ENCODE peak calls at places on chromosomes 16 and 17, in five cellular contexts. One of them, this sample, is unnamed.

GRCh38 chr16:88116121-88116900 is 165.1 kb downstream of the BANP start:
- DNase-seq in SK-N-SH: no peak
- DNase-seq in H1: no peak
- DNase-seq in GM12892: no peak
- DNase-seq in HepG2: no peak
- DNase-seq in this sample: no peak

GRCh38 chr17:13362341-13363122 is 239.2 kb downstream of the HS3ST3A1 start:
- DNase-seq in HepG2: no peak
- DNase-seq in H1: no peak
- DNase-seq in GM12892: no peak
- DNase-seq in SK-N-SH: no peak
- DNase-seq in this sample: no peak

GRCh38 chr17:50799582-50799981 is 32.3 kb upstream of the ANKRD40CL start:
- DNase-seq in H1: no peak
- DNase-seq in SK-N-SH: no peak
- DNase-seq in HepG2: no peak
- DNase-seq in GM12892: no peak
- DNase-seq in this sample: no peak

GRCh38 chr17:55830210-55830609 is 79.4 kb downstream of the PCTP start:
- DNase-seq in SK-N-SH: no peak
- DNase-seq in HepG2: no peak
- DNase-seq in H1: no peak
- DNase-seq in GM12892: no peak
- DNase-seq in this sample: no peak

GRCh38 chr17:71828182-71828596 is 292.6 kb upstream of the SOX9 start:
- DNase-seq in HepG2: no peak
- DNase-seq in SK-N-SH: peak
- DNase-seq in H1: peak
- DNase-seq in GM12892: no peak
- DNase-seq in this sample: no peak

GRCh38 chr16:57815987-57816745 is 13.9 kb upstream of the KIFC3 start:
- DNase-seq in H1: no peak
- DNase-seq in GM12892: no peak
- DNase-seq in SK-N-SH: peak
- DNase-seq in HepG2: no peak
- DNase-seq in this sample: no peak

GRCh38 chr17:73646409-73647305 is 2.4 kb upstream of the SDK2 start:
- DNase-seq in H1: no peak
- DNase-seq in GM12892: no peak
- DNase-seq in HepG2: peak
- DNase-seq in SK-N-SH: peak
- DNase-seq in this sample: no peak

GRCh38 chr16:81804134-81804610 is 25.1 kb downstream of the PLCG2 start:
- DNase-seq in SK-N-SH: no peak
- DNase-seq in H1: no peak
- DNase-seq in GM12892: no peak
- DNase-seq in HepG2: no peak
- DNase-seq in this sample: no peak

GRCh38 chr17:4808378-4808767 is 1.4 kb downstream of the PLD2 start:
- DNase-seq in HepG2: no peak
- DNase-seq in H1: no peak
- DNase-seq in SK-N-SH: no peak
- DNase-seq in GM12892: no peak
- DNase-seq in this sample: no peak

GRCh38 chr17:30939059-30939689 is 17.4 kb downstream of the ADAP2 start:
- DNase-seq in H1: no peak
- DNase-seq in HepG2: no peak
- DNase-seq in SK-N-SH: no peak
- DNase-seq in GM12892: peak
- DNase-seq in this sample: no peak

GRCh38 chr16:25036561-25036960 is 21.4 kb upstream of the ARHGAP17 start:
- DNase-seq in HepG2: no peak
- DNase-seq in SK-N-SH: no peak
- DNase-seq in H1: no peak
- DNase-seq in GM12892: no peak
- DNase-seq in this sample: no peak

GRCh38 chr17:50183439-50184001 is 17.7 kb downstream of the SGCA start:
- DNase-seq in HepG2: no peak
- DNase-seq in GM12892: no peak
- DNase-seq in SK-N-SH: no peak
- DNase-seq in H1: no peak
- DNase-seq in this sample: no peak

GRCh38 chr16:48613061-48613957 is 3.3 kb upstream of the N4BP1 start:
- DNase-seq in HepG2: peak
- DNase-seq in SK-N-SH: no peak
- DNase-seq in H1: no peak
- DNase-seq in GM12892: no peak
- DNase-seq in this sample: peak

GRCh38 chr17:45584092-45585036 is 93.8 kb upstream of the PLEKHM1 start:
- DNase-seq in SK-N-SH: peak
- DNase-seq in H1: no peak
- DNase-seq in HepG2: peak
- DNase-seq in GM12892: peak
- DNase-seq in this sample: peak

GRCh38 chr16:67148221-67148620 is 2.6 kb downstream of the B3GNT9 start:
- DNase-seq in HepG2: no peak
- DNase-seq in SK-N-SH: no peak
- DNase-seq in H1: no peak
- DNase-seq in GM12892: no peak
- DNase-seq in this sample: no peak

GRCh38 chr16:67144943-67145342 is 5.9 kb downstream of the B3GNT9 start:
- DNase-seq in SK-N-SH: no peak
- DNase-seq in H1: no peak
- DNase-seq in HepG2: no peak
- DNase-seq in GM12892: no peak
- DNase-seq in this sample: no peak

GRCh38 chr16:67145746-67146145 is 5.1 kb downstream of the B3GNT9 start:
- DNase-seq in SK-N-SH: no peak
- DNase-seq in HepG2: no peak
- DNase-seq in GM12892: no peak
- DNase-seq in H1: no peak
- DNase-seq in this sample: no peak

GRCh38 chr16:67147437-67148140 is 3.2 kb downstream of the B3GNT9 start:
- DNase-seq in SK-N-SH: no peak
- DNase-seq in GM12892: no peak
- DNase-seq in HepG2: no peak
- DNase-seq in H1: no peak
- DNase-seq in this sample: no peak

DNA sequence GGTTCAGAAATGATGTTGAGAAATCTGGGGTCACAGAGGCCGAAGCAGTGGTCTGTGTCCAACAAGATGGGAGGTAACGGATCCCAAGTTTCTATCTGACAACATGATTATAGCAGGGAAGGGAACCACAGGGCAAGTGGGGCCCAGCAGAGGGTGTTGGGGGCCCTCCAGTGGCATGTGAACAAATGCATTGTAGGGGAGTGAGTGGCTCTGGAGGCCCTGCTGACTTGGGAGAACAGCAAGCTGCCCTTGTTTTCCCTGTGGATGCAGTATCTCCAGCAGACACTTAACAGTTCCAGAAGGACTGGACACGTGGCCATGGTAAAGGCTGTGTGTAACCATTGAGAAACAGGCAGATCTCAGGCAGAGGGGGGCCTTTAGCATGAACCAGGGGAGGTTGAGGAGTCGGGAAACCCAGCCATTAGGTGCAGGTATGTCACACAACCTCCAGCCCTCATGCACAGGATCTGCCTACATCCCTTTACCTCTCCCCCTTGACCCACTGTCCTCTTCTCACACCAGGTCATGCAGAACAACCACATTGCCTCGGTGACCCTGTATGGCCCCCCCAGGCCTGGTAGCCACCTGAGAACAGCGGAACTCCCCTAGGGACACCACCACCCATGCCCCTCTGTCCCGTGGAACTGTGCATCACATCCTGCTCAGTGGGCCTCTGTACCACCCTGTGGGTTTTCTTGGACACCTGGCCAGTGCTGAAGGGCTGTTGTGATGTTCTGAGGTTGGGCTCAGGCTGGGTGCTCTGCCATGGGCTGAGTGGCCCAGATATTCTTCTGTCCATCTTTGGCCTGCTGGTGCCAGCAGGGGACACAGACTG is 4.1 kb downstream of the B3GNT9 start:
- DNase-seq in GM12892: no peak
- DNase-seq in SK-N-SH: no peak
- DNase-seq in HepG2: no peak
- DNase-seq in H1: no peak
- DNase-seq in this sample: no peak
- TF ChIP-seq TAF1 in GM12892: no peak
- TF ChIP-seq TAF1 in SK-N-SH: no peak
- TF ChIP-seq TAF1 in HepG2: no peak
- TF ChIP-seq TAF1 in H1: no peak
- TF ChIP-seq TAF1 in this sample: no peak

GRCh38 chr16:30948087-30948955 is 547 bp upstream of the ORAI3 start:
- DNase-seq in HepG2: peak
- DNase-seq in SK-N-SH: peak
- DNase-seq in H1: peak
- DNase-seq in GM12892: no peak
- DNase-seq in this sample: peak
- TF ChIP-seq TAF1 in HepG2: no peak
- TF ChIP-seq TAF1 in SK-N-SH: no peak
- TF ChIP-seq TAF1 in H1: peak
- TF ChIP-seq TAF1 in GM12892: no peak
- TF ChIP-seq TAF1 in this sample: no peak

GRCh38 chr17:9021158-9021984 is at the start of gene NTN1:
- DNase-seq in H1: no peak
- DNase-seq in HepG2: no peak
- DNase-seq in SK-N-SH: peak
- DNase-seq in GM12892: peak
- DNase-seq in this sample: peak
- TF ChIP-seq TAF1 in H1: no peak
- TF ChIP-seq TAF1 in HepG2: no peak
- TF ChIP-seq TAF1 in SK-N-SH: no peak
- TF ChIP-seq TAF1 in GM12892: no peak
- TF ChIP-seq TAF1 in this sample: no peak

GRCh38 chr16:27724491-27724878 is 174.5 kb downstream of the KATNIP start:
- DNase-seq in GM12892: no peak
- DNase-seq in HepG2: no peak
- DNase-seq in SK-N-SH: peak
- DNase-seq in H1: no peak
- DNase-seq in this sample: no peak
- TF ChIP-seq TAF1 in GM12892: no peak
- TF ChIP-seq TAF1 in HepG2: no peak
- TF ChIP-seq TAF1 in SK-N-SH: no peak
- TF ChIP-seq TAF1 in H1: no peak
- TF ChIP-seq TAF1 in this sample: no peak